ENCODE peak calls at places on chromosomes 4 and X, in nine cellular contexts. W is HEK293T, R is A673, A is AG20443, B is lower lobe of right lung, M is EL, K is hypothalamus, T is ELF-1, Z is HepG2. D is an unnamed sample.

GRCh38 chr4:184457530-184458249 is 16.7 kb downstream of the IRF2 start:
- DNase-seq in B (no peak), R (no peak), K (no peak), W (no peak), Z (no peak), A (peak), T (no peak), M (no peak), D (peak)

GRCh38 chr4:118337954-118338353 is 14.8 kb downstream of the PRSS12 start:
- DNase-seq in B (no peak), K (no peak), R (no peak), M (peak), W (no peak), Z (no peak), A (no peak), T (no peak), D (no peak)

GRCh38 chr4:93605163-93605562 is 223.4 kb upstream of the ATOH1 start:
- DNase-seq in W (no peak), A (no peak), K (no peak), Z (no peak), M (no peak), R (no peak), B (no peak), T (no peak), D (no peak)

GRCh38 chrX:18652636-18653035 is 19.3 kb downstream of the RS1 start:
- DNase-seq in B (no peak), Z (no peak), K (no peak), T (no peak), A (no peak), M (no peak), W (no peak), R (no peak), D (no peak)

GRCh38 chr4:52868138-52868537 is 6.0 kb downstream of the RASL11B start:
- DNase-seq in A (no peak), K (peak), M (no peak), B (no peak), R (no peak), Z (no peak), T (peak), W (peak), D (no peak)

GRCh38 chr4:60683357-60683756 is 516.8 kb upstream of the ADGRL3 start:
- DNase-seq in M (peak), R (no peak), B (no peak), K (no peak), A (peak), Z (no peak), W (no peak), T (no peak), D (peak)

GRCh38 chrX:22136711-22137110 is 104.6 kb downstream of the PHEX start:
- DNase-seq in A (no peak), T (no peak), K (no peak), W (no peak), M (no peak), B (no peak), R (no peak), Z (no peak), D (peak)

GRCh38 chr4:55733874-55734437 is 85.6 kb upstream of the EXOC1L start:
- DNase-seq in W (no peak), R (peak), B (peak), K (no peak), M (peak), A (peak), T (no peak), Z (peak), D (peak)

GRCh38 chr4:6942238-6942800 is 32.7 kb downstream of the TBC1D14 start:
- DNase-seq in Z (no peak), A (peak), K (no peak), T (no peak), M (peak), R (peak), W (no peak), B (no peak), D (peak)

GRCh38 chr4:24067781-24068193 is 177.9 kb upstream of the PPARGC1A start:
- DNase-seq in T (peak), R (no peak), A (peak), W (no peak), B (no peak), Z (no peak), K (no peak), M (peak), D (peak)

GRCh38 chr4:76830612-76831474 is 67.1 kb downstream of the SOWAHB start:
- DNase-seq in B (no peak), A (peak), M (peak), K (no peak), W (peak), Z (peak), T (peak), R (no peak), D (peak)

GRCh38 chrX:129646721-129647587 is 7.8 kb downstream of the APLN start:
- DNase-seq in M (no peak), R (no peak), B (no peak), A (no peak), Z (no peak), T (no peak), W (no peak), K (no peak), D (no peak)

GRCh38 chr4:38759077-38759789 is 23.6 kb downstream of the TLR10 start:
- DNase-seq in A (peak), B (no peak), T (peak), Z (peak), M (peak), K (peak), R (peak), W (peak), D (peak)

GRCh38 chr4:101345596-101346311 is 1.6 kb downstream of the PPP3CA start:
- DNase-seq in T (peak), B (peak), Z (peak), A (peak), R (peak), W (peak), M (peak), K (peak), D (peak)

GRCh38 chr4:7394184-7394575 is 40.5 kb downstream of the PSAPL1 start:
- DNase-seq in M (no peak), T (no peak), A (no peak), Z (no peak), B (no peak), R (no peak), W (no peak), K (no peak), D (no peak)

GRCh38 chrX:35711281-35711680 is 86.9 kb upstream of the MAGEB16 start:
- DNase-seq in R (no peak), W (no peak), Z (no peak), K (no peak), T (no peak), M (peak), A (no peak), B (no peak), D (peak)

GRCh38 chr4:186563761-186564160 is 8.4 kb upstream of the MTNR1A start:
- DNase-seq in R (no peak), K (no peak), Z (no peak), W (no peak), A (no peak), T (no peak), M (no peak), B (no peak), D (no peak)

GRCh38 chrX:135477576-135477975 is 42.9 kb upstream of the INTS6L start:
- DNase-seq in M (peak), T (peak), W (peak), Z (peak), R (peak), A (peak), K (peak), B (peak), D (peak)

GRCh38 chr4:61319156-61319555 is 119.0 kb downstream of the ADGRL3 start:
- DNase-seq in A (no peak), K (no peak), R (no peak), T (no peak), B (no peak), W (no peak), Z (no peak), M (no peak), D (no peak)

D was measured in iris pigment epithelial cell.